ENCODE peak calls at places on chromosomes 1 and 21, in four cellular contexts. W is foreskin fibroblast, B is thoracic aorta, S is AG04450. G is an unnamed sample.

GRCh38 chr1:16720403-16721223 is 19.7 kb upstream of the RNU1-4 start:
- DNase-seq in W (no peak), B (no peak), S (no peak), G (no peak)

GRCh38 chr1:185654199-185654951 is 79.8 kb upstream of the HMCN1 start:
- DNase-seq in W (no peak), B (no peak), S (peak; percentile 7), G (no peak)

GRCh38 chr1:160746870-160747500 is 7.9 kb downstream of the SLAMF7 start:
- DNase-seq in W (no peak), B (no peak), S (no peak), G (no peak)

GRCh38 chr1:228018961-228019721 is 12.3 kb downstream of the WNT3A start:
- DNase-seq in W (no peak), B (no peak), S (no peak), G (no peak)

GRCh38 chr1:102628008-102628736 is 480.1 kb downstream of the COL11A1 start:
- DNase-seq in W (no peak), B (no peak), S (no peak), G (no peak)

GRCh38 chr1:230754831-230755230 is 7.6 kb downstream of the CAPN9 start:
- DNase-seq in W (peak; percentile 17), B (no peak), S (no peak), G (no peak)

GRCh38 chr1:43853161-43853921 is 80.3 kb upstream of the ARTN start:
- DNase-seq in W (peak; percentile 86), B (no peak), S (no peak), G (peak; percentile 33)

GRCh38 chr1:180925471-180926051 is 12.9 kb downstream of the KIAA1614 start:
- DNase-seq in W (no peak), B (no peak), S (no peak), G (no peak)

GRCh38 chr1:209647212-209647611 is 5.0 kb downstream of the LAMB3 start:
- DNase-seq in W (no peak), B (no peak), S (no peak), G (no peak)

GRCh38 chr21:31901342-31901741 is 28.5 kb downstream of the HUNK start:
- DNase-seq in W (no peak), B (no peak), S (no peak), G (no peak)

GRCh38 chr1:8516793-8517556 is 199.1 kb downstream of the SLC45A1 start:
- DNase-seq in W (peak; percentile 41), B (no peak), S (no peak), G (no peak)

GRCh38 chr21:17387030-17387617 is 125.7 kb upstream of the CXADR start:
- DNase-seq in W (peak; percentile 76), B (no peak), S (peak; percentile 16), G (peak; percentile 3)

GRCh38 chr1:201730611-201731010 is 98.3 kb upstream of the IPO9 start:
- DNase-seq in W (no peak), B (no peak), S (no peak), G (no peak)

GRCh38 chr1:6501414-6501813 is 9.9 kb upstream of the PLEKHG5 start:
- DNase-seq in W (no peak), B (no peak), S (no peak), G (no peak)

GRCh38 chr1:11180342-11180744 is 8.8 kb upstream of the ANGPTL7 start:
- DNase-seq in W (peak; percentile 84), B (no peak), S (no peak), G (no peak)

GRCh38 chr1:81174052-81174451 is 626.7 kb upstream of the ADGRL2 start:
- DNase-seq in W (peak; percentile 13), B (no peak), S (no peak), G (no peak)

GRCh38 chr1:97202481-97202880 is 480.9 kb downstream of the PTBP2 start:
- DNase-seq in W (no peak), B (no peak), S (no peak), G (no peak)

GRCh38 chr21:37452222-37452621 is 85.6 kb downstream of the DYRK1A start:
- DNase-seq in W (peak; percentile 73), B (peak; percentile 17), S (peak; percentile 84), G (peak; percentile 87)

GRCh38 chr1:3403388-3404179 is 50.9 kb upstream of the ARHGEF16 start:
- DNase-seq in W (no peak), B (no peak), S (no peak), G (no peak)

GRCh38 chr1:215459136-215459535 is 108.0 kb upstream of the KCTD3 start:
- DNase-seq in W (no peak), B (no peak), S (no peak), G (no peak)

GRCh38 chr21:31298618-31299269 is 45.3 kb downstream of the TIAM1 start:
- DNase-seq in W (no peak), B (no peak), S (no peak), G (no peak)

GRCh38 chr1:8600336-8600735 is 217.1 kb downstream of the RERE start:
- DNase-seq in W (no peak), B (no peak), S (no peak), G (no peak)

DNA sequence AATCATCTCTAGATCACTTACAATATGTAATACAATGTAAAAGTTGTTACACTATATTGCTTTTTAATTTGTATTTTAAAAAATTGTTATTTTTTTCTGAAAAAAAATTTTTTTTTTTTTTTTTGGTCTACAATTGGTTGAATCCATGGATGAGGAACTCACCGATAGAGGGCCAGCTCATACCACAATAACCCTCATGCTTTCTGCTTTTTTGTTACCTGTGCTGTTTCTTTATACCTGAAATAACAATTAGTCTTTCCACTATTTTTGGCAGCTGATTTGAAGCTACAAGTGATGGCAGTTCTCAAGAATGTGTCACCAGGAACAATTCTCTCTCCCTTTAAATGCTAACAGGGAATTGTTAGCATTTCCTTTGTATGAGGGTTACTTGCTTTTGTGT is 12.0 kb downstream of the SMG7 start:
- DNase-seq in W (no peak), B (no peak), S (no peak), G (no peak)
- TF ChIP-seq CTCF in W (no peak), B (no peak), S (peak; percentile 33), G (no peak)

GRCh38 chr21:42218836-42219605 is at the start of gene ABCG1:
- DNase-seq in W (peak; percentile 13), B (no peak), S (no peak), G (no peak)

GRCh38 chr21:42222386-42222785 is 3.4 kb downstream of the ABCG1 start:
- DNase-seq in W (no peak), B (no peak), S (no peak), G (no peak)

GRCh38 chr21:42221581-42222345 is 2.8 kb downstream of the ABCG1 start:
- DNase-seq in W (no peak), B (no peak), S (peak; percentile 29), G (no peak)

GRCh38 chr21:42220138-42220701 is 1.3 kb downstream of the ABCG1 start:
- DNase-seq in W (peak; percentile 66), B (no peak), S (peak; percentile 10), G (no peak)

DNA sequence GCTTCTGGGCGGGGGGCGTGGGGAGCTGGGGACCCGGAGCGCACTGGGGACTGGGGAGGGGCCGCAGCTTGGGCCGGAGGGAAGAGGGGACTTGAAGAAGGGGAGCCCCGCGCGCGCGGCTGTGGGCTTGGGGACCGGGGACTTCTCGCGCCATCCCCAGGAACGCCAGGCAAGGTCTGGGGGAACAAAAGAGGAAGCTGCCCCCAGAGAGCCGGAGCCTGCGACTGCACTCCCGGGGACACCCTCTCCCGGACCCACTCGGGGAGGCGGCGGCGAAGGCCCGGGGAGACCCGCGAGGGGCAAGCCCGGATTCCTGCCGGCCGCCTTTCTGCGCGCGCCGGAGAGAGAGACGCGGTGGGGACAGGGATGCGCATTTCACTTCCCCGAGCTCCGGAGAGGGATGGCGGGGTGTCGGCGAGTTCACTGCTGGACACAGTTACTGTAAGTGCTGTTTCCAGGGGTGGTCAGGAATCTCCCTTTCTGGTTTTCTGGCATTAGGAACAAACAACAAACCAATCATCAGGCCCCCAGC is 732 bp downstream of the ABCG1 start:
- DNase-seq in W (peak; percentile 24), B (no peak), S (no peak), G (no peak)
- H3K4me3 ChIP-seq in W (no peak overlapping the region), B (peak overlapping the region; percentile 86), S (peak overlapping the region; percentile 55), G (no peak overlapping the region)

DNA sequence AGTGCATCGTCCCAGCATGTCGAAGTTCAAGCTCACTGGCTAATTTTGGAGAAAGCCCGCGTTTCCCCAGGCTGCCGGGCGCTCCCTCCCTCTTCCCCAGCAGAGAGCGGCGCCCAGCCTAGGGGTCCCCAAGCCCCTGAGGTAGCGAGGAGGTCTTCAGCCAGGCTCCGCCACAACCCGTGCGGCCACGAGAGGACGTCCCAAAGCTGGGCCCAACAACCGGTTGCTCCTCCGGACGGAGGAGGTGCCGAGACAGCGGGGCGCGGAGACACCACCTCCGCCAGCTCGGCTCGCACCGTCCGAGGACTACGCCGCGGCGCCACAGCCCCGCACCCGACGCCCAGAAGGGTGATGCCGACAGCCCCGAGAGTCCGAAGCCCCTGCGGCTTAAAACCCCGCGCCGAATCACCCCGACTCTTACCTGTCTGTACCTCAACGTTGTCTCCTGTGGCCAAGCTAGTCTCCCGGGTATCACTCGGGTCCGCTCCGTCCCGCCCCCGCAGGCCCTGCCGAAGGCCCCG is at the start of gene DENND2C:
- DNase-seq in W (no peak), B (no peak), S (no peak), G (no peak)
- TF ChIP-seq CTCF in W (no peak), B (no peak), S (no peak), G (peak; percentile 19)

DNA sequence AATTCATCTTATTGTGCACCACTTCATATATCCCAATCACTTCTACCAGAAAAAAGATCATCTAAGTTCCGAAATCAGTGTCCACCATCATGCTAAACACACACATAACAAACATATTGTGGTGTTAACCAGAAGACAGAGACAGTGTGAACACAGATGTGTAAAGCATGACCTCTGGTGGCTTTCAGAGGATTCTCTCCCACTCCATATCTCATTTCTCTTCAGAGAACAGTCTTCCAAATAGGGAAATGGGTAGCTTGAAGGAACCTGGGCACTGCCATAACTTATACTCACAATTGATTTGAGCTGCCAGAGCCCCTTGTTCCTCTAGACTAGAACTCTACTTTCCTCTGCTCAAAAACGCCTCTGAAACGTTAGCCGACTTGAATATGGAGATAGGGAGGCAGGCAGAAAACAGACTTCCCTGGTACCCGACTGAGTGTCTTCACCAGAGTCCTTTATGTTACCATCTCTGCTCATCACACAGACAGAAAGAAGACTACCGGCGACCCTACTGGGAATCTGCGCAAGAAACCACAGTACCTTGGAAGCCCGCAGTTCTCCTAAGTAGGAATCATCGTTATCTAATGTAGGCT is 1.8 kb upstream of the ELAPOR1 start:
- DNase-seq in W (peak; percentile 54), B (no peak), S (no peak), G (no peak)
- H3K4me3 ChIP-seq in W (peak overlapping the region; percentile 37), B (peak overlapping the region; percentile 69), S (peak overlapping the region; percentile 41), G (peak overlapping the region; percentile 25)

GRCh38 chr1:154405762-154406571 is 824 bp downstream of the IL6R start:
- DNase-seq in W (peak; percentile 83), B (peak; percentile 88), S (no peak), G (no peak)
- TF ChIP-seq CTCF in W (peak; percentile 52), B (no peak), S (peak; percentile 65), G (peak; percentile 62)

G was measured in AG04449.